ENCODE peak calls at places on chromosomes 5 and 9, in six cellular contexts. Z, S, E, X, H and B are unnamed samples.

GRCh38 chr5:52148679-52149078 is 639.0 kb upstream of the ITGA1 start:
- DNase-seq in Z (no peak), S (no peak), E (no peak), X (no peak), H (no peak), B (no peak)

GRCh38 chr9:18438300-18438925 is 35.5 kb upstream of the ADAMTSL1 start:
- DNase-seq in Z (peak; percentile 4), S (peak; percentile 81), E (peak; percentile 13), X (no peak), H (no peak), B (no peak)

GRCh38 chr5:113612060-113612496 is 98.6 kb downstream of the YTHDC2 start:
- DNase-seq in Z (peak; percentile 52), S (peak; percentile 60), E (no peak), X (peak; percentile 41), H (no peak), B (no peak)

GRCh38 chr9:4680750-4681149 is 1.4 kb downstream of the CDC37L1 start:
- DNase-seq in Z (no peak), S (no peak), E (no peak), X (no peak), H (no peak), B (no peak)

GRCh38 chr5:55172937-55173695 is at the start of gene CDC20B:
- DNase-seq in Z (peak; percentile 86), S (peak; percentile 91), E (peak; percentile 78), X (peak; percentile 76), H (peak; percentile 68), B (peak; percentile 87)

GRCh38 chr9:120377268-120378150 is 202.5 kb downstream of the CDK5RAP2 start:
- DNase-seq in Z (no peak), S (no peak), E (no peak), X (no peak), H (no peak), B (no peak)

GRCh38 chr9:34139477-34140146 is 13.1 kb upstream of the DCAF12 start:
- DNase-seq in Z (peak; percentile 45), S (peak; percentile 33), E (no peak), X (peak; percentile 36), H (peak; percentile 81), B (peak; percentile 58)

GRCh38 chr5:140113180-140113698 is 670 bp upstream of the PURA start:
- DNase-seq in Z (no peak), S (peak; percentile 77), E (peak; percentile 24), X (no peak), H (peak; percentile 25), B (peak; percentile 41)

GRCh38 chr9:107711528-107711927 is 222.0 kb upstream of the KLF4 start:
- DNase-seq in Z (peak; percentile 15), S (no peak), E (peak; percentile 30), X (peak; percentile 45), H (no peak), B (peak; percentile 59)

GRCh38 chr5:10288600-10289213 is 19.0 kb downstream of the CMBL start:
- DNase-seq in Z (no peak), S (no peak), E (peak; percentile 82), X (no peak), H (peak; percentile 88), B (peak; percentile 76)

GRCh38 chr5:10057356-10057755 is 192.3 kb downstream of the ATPSCKMT start:
- DNase-seq in Z (no peak), S (no peak), E (no peak), X (no peak), H (no peak), B (no peak)

GRCh38 chr5:74304536-74304935 is 336.0 kb downstream of the ENC1 start:
- DNase-seq in Z (no peak), S (no peak), E (no peak), X (no peak), H (no peak), B (peak; percentile 19)

GRCh38 chr5:173155912-173156311 is 11.6 kb downstream of the BNIP1 start:
- DNase-seq in Z (no peak), S (no peak), E (no peak), X (no peak), H (no peak), B (no peak)

GRCh38 chr5:16726538-16726946 is 109.7 kb upstream of the RETREG1 start:
- DNase-seq in Z (peak; percentile 64), S (no peak), E (no peak), X (no peak), H (no peak), B (no peak)

GRCh38 chr5:132465095-132465707 is 25.4 kb downstream of the IRF1 start:
- DNase-seq in Z (no peak), S (no peak), E (no peak), X (no peak), H (no peak), B (no peak)

GRCh38 chr9:30732060-30732459 is 1652.4 kb upstream of the ACO1 start:
- DNase-seq in Z (no peak), S (peak; percentile 45), E (no peak), X (no peak), H (no peak), B (peak; percentile 10)

GRCh38 chr5:67842806-67843205 is 372.8 kb upstream of the PIK3R1 start:
- DNase-seq in Z (no peak), S (peak; percentile 34), E (no peak), X (no peak), H (no peak), B (peak; percentile 48)

GRCh38 chr9:122498883-122499288 is 11.7 kb upstream of the OR1J2 start:
- DNase-seq in Z (peak; percentile 76), S (peak; percentile 78), E (no peak), X (peak; percentile 13), H (no peak), B (peak; percentile 68)

GRCh38 chr5:172913117-172913850 is 45.9 kb upstream of the RPL26L1 start:
- DNase-seq in Z (no peak), S (no peak), E (no peak), X (no peak), H (peak; percentile 69), B (no peak)

GRCh38 chr5:37720550-37720952 is 119.3 kb downstream of the GDNF start:
- DNase-seq in Z (no peak), S (no peak), E (no peak), X (no peak), H (no peak), B (peak; percentile 36)

GRCh38 chr5:55387865-55388264 is 80.1 kb downstream of the MTREX start:
- DNase-seq in Z (no peak), S (no peak), E (no peak), X (no peak), H (no peak), B (no peak)

GRCh38 chr5:154962494-154962893 is 21.6 kb downstream of the MRPL22 start:
- DNase-seq in Z (no peak), S (no peak), E (no peak), X (no peak), H (no peak), B (no peak)

GRCh38 chr5:90878081-90878480 is 319.5 kb downstream of the ADGRV1 start:
- DNase-seq in Z (no peak), S (no peak), E (peak; percentile 13), X (no peak), H (peak; percentile 12), B (no peak)

GRCh38 chr5:140020601-140021177 is 22.4 kb downstream of the NRG2 start:
- DNase-seq in Z (no peak), S (no peak), E (no peak), X (no peak), H (no peak), B (no peak)

GRCh38 chr9:106927916-106928315 is 65.0 kb downstream of the ZNF462 start:
- DNase-seq in Z (no peak), S (no peak), E (no peak), X (no peak), H (no peak), B (no peak)

GRCh38 chr5:54944364-54944763 is 41.0 kb downstream of the ESM1 start:
- DNase-seq in Z (peak; percentile 36), S (peak; percentile 50), E (no peak), X (peak; percentile 22), H (no peak), B (no peak)

GRCh38 chr9:98161851-98162250 is 30.6 kb downstream of the CORO2A start:
- DNase-seq in Z (no peak), S (no peak), E (no peak), X (no peak), H (no peak), B (no peak)

GRCh38 chr5:172940242-172941066 is 18.8 kb upstream of the RPL26L1 start:
- DNase-seq in Z (no peak), S (no peak), E (no peak), X (no peak), H (no peak), B (no peak)

GRCh38 chr9:128066713-128067621 is at the start of gene NAIF1:
- DNase-seq in Z (peak; percentile 99), S (peak; percentile 99), E (peak; percentile 96), X (peak; percentile 99), H (peak; percentile 98), B (peak; percentile 97)
- TF ChIP-seq CTCF in Z (no peak), S (no peak), E (no peak), X (no peak), H (no peak), B (no peak)

GRCh38 chr9:136645343-136645902 is 17.3 kb upstream of the EGFL7 start:
- DNase-seq in Z (no peak), S (no peak), E (peak; percentile 16), X (no peak), H (peak; percentile 9), B (no peak)
- H3K4me3 ChIP-seq in Z (no peak overlapping the region), S (no peak overlapping the region), E (peak overlapping the region; percentile 63), X (no peak overlapping the region), H (no peak overlapping the region), B (no peak overlapping the region)

GRCh38 chr5:157827429-157827828 is 31.5 kb downstream of the CLINT1 start:
- DNase-seq in Z (no peak), S (no peak), E (no peak), X (no peak), H (no peak), B (no peak)
- H3K4me1 ChIP-seq in Z (peaks cover 22% of the 10 kb centered on the region), S (peaks cover 4% of the 10 kb centered on the region), E (peaks cover 38% of the 10 kb centered on the region), X (peaks cover 21% of the 10 kb centered on the region), H (peaks cover 43% of the 10 kb centered on the region), B (peaks cover 7% of the 10 kb centered on the region)

DNA sequence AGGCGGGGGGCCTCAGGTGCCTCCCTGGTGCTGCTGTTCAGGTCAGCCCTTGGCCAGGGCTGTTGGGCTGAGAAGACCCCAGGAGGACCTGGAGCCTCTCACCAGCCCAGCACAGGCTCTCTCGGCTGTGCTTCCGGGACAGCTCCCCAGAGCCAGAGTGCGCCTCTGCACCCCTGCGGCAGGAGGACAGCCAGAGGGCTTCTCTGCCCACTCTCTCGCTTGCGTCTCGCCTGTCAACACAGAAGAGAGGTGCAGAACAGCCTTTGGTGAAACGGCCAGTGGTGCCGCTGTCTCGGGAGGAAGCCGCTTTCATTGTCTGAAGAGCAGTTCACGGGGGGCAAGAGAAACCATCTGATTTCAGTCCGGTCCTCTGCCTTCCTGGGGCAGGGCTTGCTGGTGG is 3.8 kb upstream of the NACC2 start:
- DNase-seq in Z (no peak), S (no peak), E (no peak), X (no peak), H (no peak), B (no peak)
- TF ChIP-seq CTCF in Z (no peak), S (no peak), E (no peak), X (no peak), H (no peak), B (no peak)